ENCODE peak calls at places on chromosomes 12 and 14, in ten cellular contexts. One of them, this sample, is unnamed.

GRCh38 chr14:26026384-26026783 is 571.4 kb downstream of the NOVA1 start:
- DNase-seq in NAMALWA: no peak
- DNase-seq in G401: no peak
- DNase-seq in HS-5: no peak
- DNase-seq in NCI-H748 treated with DMSO at 0.1 percent for 48 hours: no peak
- DNase-seq in skeletal muscle cell: no peak
- DNase-seq in dorsolateral prefrontal cortex: no peak
- DNase-seq in progenitor cell of endocrine pancreas: no peak
- DNase-seq in stomach: no peak
- DNase-seq in cardiac muscle cell: no peak
- DNase-seq in this sample: no peak

GRCh38 chr12:5088586-5089264 is 45.0 kb downstream of the KCNA5 start:
- DNase-seq in skeletal muscle cell: peak
- DNase-seq in stomach: no peak
- DNase-seq in progenitor cell of endocrine pancreas: no peak
- DNase-seq in NCI-H748 treated with DMSO at 0.1 percent for 48 hours: no peak
- DNase-seq in NAMALWA: no peak
- DNase-seq in G401: no peak
- DNase-seq in dorsolateral prefrontal cortex: no peak
- DNase-seq in HS-5: no peak
- DNase-seq in cardiac muscle cell: peak
- DNase-seq in this sample: no peak

GRCh38 chr12:62653740-62654139 is 187.1 kb downstream of the MON2 start:
- DNase-seq in HS-5: no peak
- DNase-seq in stomach: no peak
- DNase-seq in G401: no peak
- DNase-seq in cardiac muscle cell: no peak
- DNase-seq in NAMALWA: no peak
- DNase-seq in NCI-H748 treated with DMSO at 0.1 percent for 48 hours: no peak
- DNase-seq in skeletal muscle cell: no peak
- DNase-seq in dorsolateral prefrontal cortex: no peak
- DNase-seq in progenitor cell of endocrine pancreas: no peak
- DNase-seq in this sample: no peak

GRCh38 chr14:54570651-54571415 is 3.9 kb downstream of the SAMD4A start:
- DNase-seq in NAMALWA: no peak
- DNase-seq in stomach: no peak
- DNase-seq in HS-5: peak
- DNase-seq in skeletal muscle cell: no peak
- DNase-seq in cardiac muscle cell: peak
- DNase-seq in G401: no peak
- DNase-seq in dorsolateral prefrontal cortex: no peak
- DNase-seq in progenitor cell of endocrine pancreas: no peak
- DNase-seq in NCI-H748 treated with DMSO at 0.1 percent for 48 hours: no peak
- DNase-seq in this sample: no peak

GRCh38 chr12:104724992-104725585 is 233.0 kb downstream of the SLC41A2 start:
- DNase-seq in progenitor cell of endocrine pancreas: no peak
- DNase-seq in HS-5: no peak
- DNase-seq in NCI-H748 treated with DMSO at 0.1 percent for 48 hours: no peak
- DNase-seq in cardiac muscle cell: no peak
- DNase-seq in skeletal muscle cell: no peak
- DNase-seq in NAMALWA: no peak
- DNase-seq in G401: no peak
- DNase-seq in stomach: no peak
- DNase-seq in dorsolateral prefrontal cortex: no peak
- DNase-seq in this sample: no peak

GRCh38 chr12:33180921-33181320 is 258.7 kb downstream of the SYT10 start:
- DNase-seq in progenitor cell of endocrine pancreas: no peak
- DNase-seq in NAMALWA: no peak
- DNase-seq in skeletal muscle cell: no peak
- DNase-seq in stomach: no peak
- DNase-seq in dorsolateral prefrontal cortex: no peak
- DNase-seq in NCI-H748 treated with DMSO at 0.1 percent for 48 hours: no peak
- DNase-seq in HS-5: peak
- DNase-seq in G401: no peak
- DNase-seq in cardiac muscle cell: no peak
- DNase-seq in this sample: no peak

GRCh38 chr14:61326149-61326548 is 4.8 kb downstream of the PRKCH start:
- DNase-seq in G401: no peak
- DNase-seq in HS-5: no peak
- DNase-seq in NAMALWA: no peak
- DNase-seq in progenitor cell of endocrine pancreas: no peak
- DNase-seq in dorsolateral prefrontal cortex: no peak
- DNase-seq in skeletal muscle cell: no peak
- DNase-seq in NCI-H748 treated with DMSO at 0.1 percent for 48 hours: no peak
- DNase-seq in cardiac muscle cell: no peak
- DNase-seq in stomach: no peak
- DNase-seq in this sample: no peak

GRCh38 chr14:97975960-97976359 is 1178.8 kb downstream of the VRK1 start:
- DNase-seq in progenitor cell of endocrine pancreas: no peak
- DNase-seq in G401: no peak
- DNase-seq in dorsolateral prefrontal cortex: no peak
- DNase-seq in cardiac muscle cell: no peak
- DNase-seq in stomach: no peak
- DNase-seq in skeletal muscle cell: no peak
- DNase-seq in NAMALWA: no peak
- DNase-seq in NCI-H748 treated with DMSO at 0.1 percent for 48 hours: no peak
- DNase-seq in HS-5: no peak
- DNase-seq in this sample: no peak

GRCh38 chr12:5081016-5081415 is 37.3 kb downstream of the KCNA5 start:
- DNase-seq in G401: peak
- DNase-seq in dorsolateral prefrontal cortex: no peak
- DNase-seq in stomach: no peak
- DNase-seq in progenitor cell of endocrine pancreas: no peak
- DNase-seq in skeletal muscle cell: no peak
- DNase-seq in cardiac muscle cell: peak
- DNase-seq in NAMALWA: no peak
- DNase-seq in HS-5: no peak
- DNase-seq in NCI-H748 treated with DMSO at 0.1 percent for 48 hours: no peak
- DNase-seq in this sample: no peak

GRCh38 chr12:115710104-115710564 is 567.4 kb downstream of the MED13L start:
- DNase-seq in NAMALWA: no peak
- DNase-seq in G401: no peak
- DNase-seq in cardiac muscle cell: peak
- DNase-seq in progenitor cell of endocrine pancreas: no peak
- DNase-seq in HS-5: no peak
- DNase-seq in stomach: no peak
- DNase-seq in NCI-H748 treated with DMSO at 0.1 percent for 48 hours: no peak
- DNase-seq in dorsolateral prefrontal cortex: no peak
- DNase-seq in skeletal muscle cell: peak
- DNase-seq in this sample: peak

GRCh38 chr14:100677925-100678765 is 48.5 kb upstream of the DLK1 start:
- DNase-seq in cardiac muscle cell: peak
- DNase-seq in HS-5: no peak
- DNase-seq in stomach: peak
- DNase-seq in NAMALWA: no peak
- DNase-seq in progenitor cell of endocrine pancreas: no peak
- DNase-seq in G401: no peak
- DNase-seq in NCI-H748 treated with DMSO at 0.1 percent for 48 hours: no peak
- DNase-seq in dorsolateral prefrontal cortex: peak
- DNase-seq in skeletal muscle cell: peak
- DNase-seq in this sample: peak

GRCh38 chr12:130101370-130101769 is 60.9 kb upstream of the FZD10 start:
- DNase-seq in HS-5: no peak
- DNase-seq in stomach: no peak
- DNase-seq in G401: no peak
- DNase-seq in NAMALWA: no peak
- DNase-seq in skeletal muscle cell: no peak
- DNase-seq in NCI-H748 treated with DMSO at 0.1 percent for 48 hours: no peak
- DNase-seq in cardiac muscle cell: no peak
- DNase-seq in progenitor cell of endocrine pancreas: no peak
- DNase-seq in dorsolateral prefrontal cortex: no peak
- DNase-seq in this sample: no peak

GRCh38 chr14:77511486-77512162 is 13.0 kb upstream of the ISM2 start:
- DNase-seq in NCI-H748 treated with DMSO at 0.1 percent for 48 hours: no peak
- DNase-seq in stomach: no peak
- DNase-seq in NAMALWA: no peak
- DNase-seq in dorsolateral prefrontal cortex: no peak
- DNase-seq in skeletal muscle cell: no peak
- DNase-seq in progenitor cell of endocrine pancreas: no peak
- DNase-seq in G401: no peak
- DNase-seq in cardiac muscle cell: peak
- DNase-seq in HS-5: no peak
- DNase-seq in this sample: no peak

GRCh38 chr14:104247336-104248202 is 109.2 kb downstream of the KIF26A start:
- DNase-seq in progenitor cell of endocrine pancreas: peak
- DNase-seq in dorsolateral prefrontal cortex: no peak
- DNase-seq in skeletal muscle cell: no peak
- DNase-seq in G401: no peak
- DNase-seq in NCI-H748 treated with DMSO at 0.1 percent for 48 hours: no peak
- DNase-seq in HS-5: no peak
- DNase-seq in stomach: peak
- DNase-seq in cardiac muscle cell: no peak
- DNase-seq in NAMALWA: no peak
- DNase-seq in this sample: no peak

GRCh38 chr14:59146941-59147470 is 41.5 kb upstream of the DAAM1 start:
- DNase-seq in HS-5: no peak
- DNase-seq in NAMALWA: no peak
- DNase-seq in NCI-H748 treated with DMSO at 0.1 percent for 48 hours: no peak
- DNase-seq in skeletal muscle cell: no peak
- DNase-seq in G401: no peak
- DNase-seq in cardiac muscle cell: no peak
- DNase-seq in stomach: no peak
- DNase-seq in dorsolateral prefrontal cortex: no peak
- DNase-seq in progenitor cell of endocrine pancreas: no peak
- DNase-seq in this sample: no peak

GRCh38 chr14:34322940-34323418 is 139.1 kb downstream of the SPTSSA start:
- DNase-seq in skeletal muscle cell: no peak
- DNase-seq in NCI-H748 treated with DMSO at 0.1 percent for 48 hours: peak
- DNase-seq in stomach: peak
- DNase-seq in dorsolateral prefrontal cortex: peak
- DNase-seq in progenitor cell of endocrine pancreas: peak
- DNase-seq in cardiac muscle cell: peak
- DNase-seq in HS-5: no peak
- DNase-seq in NAMALWA: peak
- DNase-seq in G401: peak
- DNase-seq in this sample: peak

GRCh38 chr12:80445083-80445482 is 1.0 kb downstream of the PTPRQ start:
- DNase-seq in cardiac muscle cell: peak
- DNase-seq in HS-5: no peak
- DNase-seq in stomach: no peak
- DNase-seq in skeletal muscle cell: no peak
- DNase-seq in G401: no peak
- DNase-seq in NCI-H748 treated with DMSO at 0.1 percent for 48 hours: no peak
- DNase-seq in dorsolateral prefrontal cortex: no peak
- DNase-seq in progenitor cell of endocrine pancreas: no peak
- DNase-seq in NAMALWA: no peak
- DNase-seq in this sample: no peak

GRCh38 chr12:93297536-93297935 is 80.2 kb upstream of the NUDT4 start:
- DNase-seq in cardiac muscle cell: no peak
- DNase-seq in progenitor cell of endocrine pancreas: no peak
- DNase-seq in NCI-H748 treated with DMSO at 0.1 percent for 48 hours: no peak
- DNase-seq in dorsolateral prefrontal cortex: no peak
- DNase-seq in HS-5: no peak
- DNase-seq in skeletal muscle cell: no peak
- DNase-seq in NAMALWA: no peak
- DNase-seq in G401: no peak
- DNase-seq in stomach: no peak
- DNase-seq in this sample: no peak

GRCh38 chr14:51167587-51168219 is 72.3 kb upstream of the TMX1 start:
- DNase-seq in progenitor cell of endocrine pancreas: no peak
- DNase-seq in cardiac muscle cell: peak
- DNase-seq in stomach: no peak
- DNase-seq in NCI-H748 treated with DMSO at 0.1 percent for 48 hours: no peak
- DNase-seq in skeletal muscle cell: peak
- DNase-seq in HS-5: no peak
- DNase-seq in G401: no peak
- DNase-seq in NAMALWA: no peak
- DNase-seq in dorsolateral prefrontal cortex: no peak
- DNase-seq in this sample: no peak

GRCh38 chr12:123167329-123167728 is 16.4 kb upstream of the PITPNM2 start:
- DNase-seq in NAMALWA: no peak
- DNase-seq in skeletal muscle cell: no peak
- DNase-seq in HS-5: no peak
- DNase-seq in dorsolateral prefrontal cortex: no peak
- DNase-seq in stomach: no peak
- DNase-seq in NCI-H748 treated with DMSO at 0.1 percent for 48 hours: no peak
- DNase-seq in G401: no peak
- DNase-seq in cardiac muscle cell: no peak
- DNase-seq in progenitor cell of endocrine pancreas: no peak
- DNase-seq in this sample: no peak

GRCh38 chr14:89417469-89418225 is 614 bp upstream of the FOXN3 start:
- DNase-seq in G401: peak
- DNase-seq in cardiac muscle cell: peak
- DNase-seq in dorsolateral prefrontal cortex: peak
- DNase-seq in progenitor cell of endocrine pancreas: peak
- DNase-seq in NAMALWA: peak
- DNase-seq in NCI-H748 treated with DMSO at 0.1 percent for 48 hours: peak
- DNase-seq in HS-5: no peak
- DNase-seq in skeletal muscle cell: no peak
- DNase-seq in stomach: peak
- DNase-seq in this sample: peak

GRCh38 chr14:95515080-95515489 is 1.4 kb downstream of the SYNE3 start:
- DNase-seq in dorsolateral prefrontal cortex: peak
- DNase-seq in HS-5: no peak
- DNase-seq in progenitor cell of endocrine pancreas: no peak
- DNase-seq in NAMALWA: peak
- DNase-seq in NCI-H748 treated with DMSO at 0.1 percent for 48 hours: no peak
- DNase-seq in skeletal muscle cell: no peak
- DNase-seq in stomach: no peak
- DNase-seq in G401: peak
- DNase-seq in cardiac muscle cell: peak
- DNase-seq in this sample: no peak

GRCh38 chr12:126397071-126397571 is 1331.9 kb downstream of the AACS start:
- DNase-seq in skeletal muscle cell: peak
- DNase-seq in cardiac muscle cell: peak
- DNase-seq in NAMALWA: no peak
- DNase-seq in stomach: no peak
- DNase-seq in G401: peak
- DNase-seq in HS-5: peak
- DNase-seq in progenitor cell of endocrine pancreas: no peak
- DNase-seq in NCI-H748 treated with DMSO at 0.1 percent for 48 hours: no peak
- DNase-seq in dorsolateral prefrontal cortex: peak
- DNase-seq in this sample: no peak

GRCh38 chr14:96894966-96895365 is 97.8 kb downstream of the VRK1 start:
- DNase-seq in NCI-H748 treated with DMSO at 0.1 percent for 48 hours: no peak
- DNase-seq in cardiac muscle cell: peak
- DNase-seq in NAMALWA: no peak
- DNase-seq in progenitor cell of endocrine pancreas: no peak
- DNase-seq in G401: no peak
- DNase-seq in HS-5: no peak
- DNase-seq in dorsolateral prefrontal cortex: no peak
- DNase-seq in stomach: no peak
- DNase-seq in skeletal muscle cell: no peak
- DNase-seq in this sample: no peak

GRCh38 chr14:104724407-104724980 is 465 bp downstream of the ADSS1 start:
- DNase-seq in skeletal muscle cell: no peak
- DNase-seq in cardiac muscle cell: no peak
- DNase-seq in NCI-H748 treated with DMSO at 0.1 percent for 48 hours: peak
- DNase-seq in stomach: peak
- DNase-seq in NAMALWA: no peak
- DNase-seq in G401: no peak
- DNase-seq in progenitor cell of endocrine pancreas: no peak
- DNase-seq in HS-5: no peak
- DNase-seq in dorsolateral prefrontal cortex: no peak
- DNase-seq in this sample: peak

GRCh38 chr14:88681755-88682494 is 110.8 kb downstream of the EML5 start:
- DNase-seq in progenitor cell of endocrine pancreas: no peak
- DNase-seq in cardiac muscle cell: no peak
- DNase-seq in skeletal muscle cell: no peak
- DNase-seq in HS-5: no peak
- DNase-seq in G401: no peak
- DNase-seq in stomach: no peak
- DNase-seq in NAMALWA: no peak
- DNase-seq in dorsolateral prefrontal cortex: no peak
- DNase-seq in NCI-H748 treated with DMSO at 0.1 percent for 48 hours: no peak
- DNase-seq in this sample: no peak

GRCh38 chr12:80936642-80937390 is 918 bp downstream of the LIN7A start:
- DNase-seq in skeletal muscle cell: no peak
- DNase-seq in G401: no peak
- DNase-seq in cardiac muscle cell: peak
- DNase-seq in HS-5: peak
- DNase-seq in progenitor cell of endocrine pancreas: peak
- DNase-seq in stomach: peak
- DNase-seq in dorsolateral prefrontal cortex: no peak
- DNase-seq in NAMALWA: no peak
- DNase-seq in NCI-H748 treated with DMSO at 0.1 percent for 48 hours: no peak
- DNase-seq in this sample: peak

GRCh38 chr14:75050852-75051555 is at the start of gene MLH3:
- DNase-seq in HS-5: peak
- DNase-seq in skeletal muscle cell: no peak
- DNase-seq in progenitor cell of endocrine pancreas: peak
- DNase-seq in NCI-H748 treated with DMSO at 0.1 percent for 48 hours: peak
- DNase-seq in cardiac muscle cell: peak
- DNase-seq in stomach: peak
- DNase-seq in G401: peak
- DNase-seq in NAMALWA: peak
- DNase-seq in dorsolateral prefrontal cortex: peak
- DNase-seq in this sample: peak

This sample was measured in uterus.